ENCODE peak calls at places on chromosomes 12 and 14, in four cellular contexts. U is H1, D is K562, Z is GM12892. X is an unnamed sample.

GRCh38 chr12:130583800-130584199 is 132.3 kb downstream of the RIMBP2 start:
- DNase-seq in U (no peak), D (no peak), Z (no peak), X (no peak)

GRCh38 chr14:102772781-102773570 is 4.3 kb upstream of the TRAF3 start:
- DNase-seq in D (no peak), Z (no peak), U (peak), X (no peak)

GRCh38 chr12:43072431-43072830 is 479.6 kb downstream of the ADAMTS20 start:
- DNase-seq in D (no peak), U (no peak), Z (no peak), X (no peak)

GRCh38 chr12:62827042-62827441 is 107.9 kb downstream of the PPM1H start:
- DNase-seq in Z (no peak), D (peak), U (no peak), X (no peak)

GRCh38 chr14:26860111-26860510 is 262.3 kb upstream of the NOVA1 start:
- DNase-seq in Z (no peak), U (no peak), D (no peak), X (no peak)

GRCh38 chr14:37655418-37655817 is 60.0 kb downstream of the TTC6 start:
- DNase-seq in D (no peak), U (no peak), Z (no peak), X (no peak)

GRCh38 chr12:86698581-86698980 is 442.4 kb upstream of the MGAT4C start:
- DNase-seq in Z (no peak), D (no peak), U (no peak), X (no peak)

GRCh38 chr14:20044243-20044642 is 8.4 kb upstream of the OR4K13 start:
- DNase-seq in U (no peak), D (no peak), Z (no peak), X (no peak)

GRCh38 chr12:6837370-6838060 is 3.2 kb upstream of the GNB3 start:
- DNase-seq in D (no peak), Z (no peak), U (no peak), X (no peak)

GRCh38 chr12:104566244-104566993 is 109.7 kb downstream of the CHST11 start:
- DNase-seq in U (no peak), Z (no peak), D (no peak), X (no peak)

GRCh38 chr12:113971392-113971791 is 5.3 kb upstream of the RBM19 start:
- DNase-seq in D (no peak), U (no peak), Z (no peak), X (no peak)

GRCh38 chr12:43551971-43552559 is at the start of gene ADAMTS20:
- DNase-seq in U (peak), Z (no peak), D (peak), X (no peak)

GRCh38 chr14:29310757-29311156 is 544.2 kb downstream of the FOXG1 start:
- DNase-seq in D (no peak), Z (no peak), U (no peak), X (no peak)

GRCh38 chr12:113612076-113612728 is 140.5 kb upstream of the LHX5 start:
- DNase-seq in D (peak), Z (no peak), U (no peak), X (no peak)

GRCh38 chr14:82488473-82488872 is 954.8 kb upstream of the SEL1L start:
- DNase-seq in U (no peak), Z (no peak), D (no peak), X (no peak)

GRCh38 chr12:6053541-6053940 is 70.9 kb downstream of the VWF start:
- DNase-seq in Z (no peak), U (no peak), D (no peak), X (no peak)

GRCh38 chr14:101022121-101022520 is 118.6 kb upstream of the RTL1 start:
- DNase-seq in Z (no peak), U (no peak), D (no peak), X (no peak)

GRCh38 chr12:30880061-30880460 is 46.5 kb upstream of the TSPAN11 start:
- DNase-seq in D (no peak), U (no peak), Z (no peak), X (no peak)

GRCh38 chr14:69270795-69271708 is 11.1 kb downstream of the GALNT16 start:
- DNase-seq in Z (no peak), U (no peak), D (no peak), X (no peak)

GRCh38 chr14:95346266-95346665 is 26.6 kb upstream of the CLMN start:
- DNase-seq in U (no peak), D (no peak), Z (no peak), X (no peak)

GRCh38 chr14:71966528-71966927 is 34.3 kb downstream of the RGS6 start:
- DNase-seq in D (no peak), U (no peak), Z (no peak), X (no peak)

GRCh38 chr14:71961972-71962371 is 29.7 kb downstream of the RGS6 start:
- DNase-seq in U (no peak), D (no peak), Z (no peak), X (no peak)

GRCh38 chr14:71970272-71970671 is 38.0 kb downstream of the RGS6 start:
- DNase-seq in D (no peak), Z (no peak), U (no peak), X (no peak)

GRCh38 chr14:71967709-71968108 is 35.5 kb downstream of the RGS6 start:
- DNase-seq in U (no peak), D (no peak), Z (no peak), X (no peak)
- TF ChIP-seq TAF1 in U (no peak), D (no peak), Z (no peak), X (no peak)

GRCh38 chr12:2034633-2035420 is 18.0 kb upstream of the CACNA1C start:
- DNase-seq in U (peak), D (peak), Z (peak), X (peak)
- TF ChIP-seq POLR2A in U (no peak), D (no peak), Z (no peak), X (no peak)

GRCh38 chr14:91911474-91912032 is 35.9 kb downstream of the FBLN5 start:
- DNase-seq in Z (no peak), U (no peak), D (peak), X (peak)
- TF ChIP-seq TAF1 in Z (no peak), U (no peak), D (no peak), X (no peak)

GRCh38 chr14:88005978-88006851 is 1.3 kb downstream of the GPR65 start:
- DNase-seq in D (no peak), U (no peak), Z (peak), X (no peak)
- TF ChIP-seq POLR2A in D (no peak), U (no peak), Z (peak), X (peak)